ENCODE peak calls at places on chromosomes 16 and 17, in five cellular contexts. J, R, L, S and A are unnamed samples.

GRCh38 chr16:68645494-68646388 is 631 bp downstream of the CDH3 start:
- DNase-seq in J (no peak), S (no peak), L (no peak), R (no peak), A (peak)

GRCh38 chr16:85591381-85591780 is 21.7 kb upstream of the GSE1 start:
- DNase-seq in L (no peak), R (no peak), S (no peak), J (no peak), A (no peak)

GRCh38 chr17:3906881-3907280 is 9.4 kb downstream of the P2RX1 start:
- DNase-seq in S (no peak), L (no peak), J (no peak), R (no peak), A (no peak)

GRCh38 chr17:28646039-28646754 is 1.2 kb upstream of the BLTP2 start:
- DNase-seq in S (no peak), L (no peak), R (no peak), J (no peak), A (peak)

GRCh38 chr17:77460514-77461046 is 319.8 kb downstream of the SEC14L1 start:
- DNase-seq in L (no peak), J (no peak), R (no peak), S (peak), A (no peak)

GRCh38 chr17:38456031-38456815 is 28.0 kb downstream of the ARHGAP23 start:
- DNase-seq in R (no peak), J (no peak), S (peak), L (no peak), A (peak)

GRCh38 chr16:15650019-15650697 is at the start of gene NDE1:
- DNase-seq in J (peak), S (peak), L (peak), R (peak), A (peak)

GRCh38 chr17:66783656-66784381 is 51.1 kb upstream of the CACNG5 start:
- DNase-seq in S (no peak), J (no peak), R (no peak), L (no peak), A (no peak)

GRCh38 chr16:57482845-57483545 is 3.3 kb downstream of the DOK4 start:
- DNase-seq in S (no peak), R (no peak), L (no peak), J (no peak), A (no peak)

GRCh38 chr16:57070986-57071540 is 21.3 kb upstream of the CPNE2 start:
- DNase-seq in L (no peak), J (no peak), S (no peak), R (no peak), A (no peak)

GRCh38 chr17:67165201-67165600 is 79.8 kb downstream of the HELZ start:
- DNase-seq in L (no peak), S (peak), R (no peak), J (no peak), A (peak)

DNA sequence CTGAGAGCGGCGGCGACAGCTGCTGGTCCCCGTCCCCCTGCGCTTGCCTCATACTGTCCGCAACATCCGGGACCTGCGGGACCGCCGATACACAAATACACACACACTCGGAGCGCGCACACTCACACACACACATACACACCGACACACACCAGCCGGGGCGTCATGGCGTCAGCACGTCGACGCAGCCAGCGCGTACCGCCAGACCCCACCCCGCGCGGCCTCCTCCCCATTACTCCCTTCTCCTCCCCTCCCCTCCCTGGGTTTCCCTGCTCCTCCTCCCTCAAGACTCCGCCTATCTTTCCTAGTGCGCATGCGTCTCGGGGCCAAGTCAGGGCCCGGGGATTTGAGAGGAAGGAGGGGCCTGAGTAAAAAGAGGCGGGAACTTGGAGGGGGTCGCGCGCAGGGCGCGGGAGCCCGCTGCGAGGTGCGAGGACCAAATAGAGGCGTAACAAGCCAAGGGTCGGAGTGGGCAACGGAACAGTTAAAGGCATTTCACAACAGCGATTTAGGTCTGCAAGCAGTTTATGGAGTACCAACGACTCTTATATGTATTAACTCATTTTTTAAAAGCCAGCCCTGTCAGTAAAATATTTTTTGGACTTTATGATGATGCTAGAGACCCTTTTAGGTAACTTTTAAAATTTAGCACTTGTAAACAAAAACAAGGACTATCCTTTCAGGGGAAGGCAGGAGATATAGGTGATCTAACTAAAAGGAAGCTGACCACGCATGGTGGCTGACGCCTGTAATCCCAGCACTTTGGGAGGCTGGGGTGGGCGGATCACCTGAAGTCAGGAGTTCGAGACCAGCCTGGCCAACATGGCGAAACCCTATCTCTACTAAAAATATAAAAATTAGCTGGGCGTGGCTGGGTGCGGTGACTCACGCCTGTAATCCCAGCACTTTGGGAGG is at the start of gene SPOP:
- DNase-seq in J (peak), S (peak), L (peak), R (peak), A (peak)
- H2BK120ac ChIP-seq in J (no peak), S (peak), L (no peak), R (peak), A (no peak)

GRCh38 chr17:81166033-81166472 is at the start of gene AATK:
- DNase-seq in J (no peak), R (no peak), S (no peak), L (no peak), A (no peak)

GRCh38 chr17:81163703-81164413 is 1.4 kb upstream of the PVALEF start:
- DNase-seq in J (no peak), L (no peak), S (no peak), R (no peak), A (no peak)

GRCh38 chr17:81165246-81166032 is at the start of gene PVALEF:
- DNase-seq in S (peak), R (no peak), L (peak), J (peak), A (peak)

GRCh38 chr17:81163051-81163695 is 2.1 kb upstream of the PVALEF start:
- DNase-seq in S (no peak), R (no peak), L (no peak), J (no peak), A (no peak)

GRCh38 chr17:81164464-81165245 is 652 bp upstream of the PVALEF start:
- DNase-seq in L (no peak), R (no peak), S (no peak), J (no peak), A (no peak)
- H3K4me3 ChIP-seq in L (peak), R (no peak), S (no peak), J (no peak), A (no peak)

GRCh38 chr16:74661064-74661463 is 5.6 kb downstream of the RFWD3 start:
- DNase-seq in S (no peak), J (no peak), L (no peak), R (no peak), A (no peak)

GRCh38 chr16:74660383-74660782 is 6.3 kb downstream of the RFWD3 start:
- DNase-seq in L (no peak), S (no peak), R (no peak), J (no peak), A (no peak)

GRCh38 chr16:74666425-74667214 is at the start of gene RFWD3:
- DNase-seq in R (peak), J (peak), S (peak), L (peak), A (peak)

GRCh38 chr16:74667215-74667765 is 613 bp upstream of the RFWD3 start:
- DNase-seq in R (peak), S (peak), L (peak), J (no peak), A (no peak)

GRCh38 chr16:74666010-74666421 is 661 bp downstream of the RFWD3 start:
- DNase-seq in J (no peak), L (no peak), S (no peak), R (no peak), A (peak)
- H2AFZ ChIP-seq in J (no peak), L (peak), S (peak), R (peak), A (peak)

GRCh38 chr16:49701867-49702494 is 153.9 kb downstream of the ZNF423 start:
- DNase-seq in L (peak), S (peak), R (no peak), J (no peak), A (no peak)
- H2BK120ac ChIP-seq in L (no peak), S (no peak), R (no peak), J (no peak), A (peak)